ENCODE peak calls at places on chromosomes 11 and 22, in four cellular contexts. One of them, this sample, is unnamed.

GRCh38 chr11:103792981-103793468 is 243.4 kb upstream of the DDI1 start:
- DNase-seq in AG08395: no peak
- DNase-seq in A549: no peak
- DNase-seq in tibial nerve: no peak
- DNase-seq in this sample: no peak

GRCh38 chr11:125070699-125071254 is 7.7 kb downstream of the SLC37A2 start:
- DNase-seq in tibial nerve: peak; percentile 76
- DNase-seq in A549: no peak
- DNase-seq in AG08395: peak; percentile 67
- DNase-seq in this sample: peak; percentile 85

GRCh38 chr11:67379061-67380058 is 6.0 kb upstream of the CLCF1 start:
- DNase-seq in tibial nerve: no peak
- DNase-seq in AG08395: peak; percentile 77
- DNase-seq in A549: peak; percentile 86
- DNase-seq in this sample: peak; percentile 74

GRCh38 chr11:108975641-108976071 is 310.8 kb downstream of the DDX10 start:
- DNase-seq in tibial nerve: no peak
- DNase-seq in A549: no peak
- DNase-seq in AG08395: no peak
- DNase-seq in this sample: no peak

GRCh38 chr22:36963302-36963701 is 49.9 kb downstream of the CSF2RB start:
- DNase-seq in tibial nerve: no peak
- DNase-seq in A549: no peak
- DNase-seq in AG08395: no peak
- DNase-seq in this sample: no peak

GRCh38 chr22:37234736-37235711 is 9.0 kb downstream of the RAC2 start:
- DNase-seq in A549: no peak
- DNase-seq in AG08395: no peak
- DNase-seq in tibial nerve: no peak
- DNase-seq in this sample: no peak

GRCh38 chr11:67673358-67673757 is 1.1 kb downstream of the ALDH3B2 start:
- DNase-seq in tibial nerve: no peak
- DNase-seq in A549: no peak
- DNase-seq in AG08395: no peak
- DNase-seq in this sample: no peak

GRCh38 chr11:118789501-118790356 is 1.2 kb downstream of the DDX6 start:
- DNase-seq in AG08395: peak; percentile 11
- DNase-seq in tibial nerve: peak; percentile 43
- DNase-seq in A549: no peak
- DNase-seq in this sample: no peak

GRCh38 chr11:409008-409599 is 5.7 kb downstream of the SIGIRR start:
- DNase-seq in tibial nerve: no peak
- DNase-seq in A549: no peak
- DNase-seq in AG08395: no peak
- DNase-seq in this sample: no peak

GRCh38 chr11:57641426-57641825 is 8.3 kb downstream of the YPEL4 start:
- DNase-seq in tibial nerve: no peak
- DNase-seq in A549: peak; percentile 78
- DNase-seq in AG08395: peak; percentile 72
- DNase-seq in this sample: no peak

GRCh38 chr22:30801695-30802094 is 107.0 kb downstream of the OSBP2 start:
- DNase-seq in AG08395: no peak
- DNase-seq in tibial nerve: no peak
- DNase-seq in A549: no peak
- DNase-seq in this sample: no peak

GRCh38 chr11:82927264-82927880 is 25.8 kb downstream of the DDIAS start:
- DNase-seq in A549: peak; percentile 58
- DNase-seq in tibial nerve: peak; percentile 19
- DNase-seq in AG08395: peak; percentile 65
- DNase-seq in this sample: no peak

GRCh38 chr22:25068701-25069100 is 116.2 kb downstream of the KIAA1671 start:
- DNase-seq in tibial nerve: no peak
- DNase-seq in AG08395: no peak
- DNase-seq in A549: no peak
- DNase-seq in this sample: no peak

GRCh38 chr11:76823481-76824028 is 37.2 kb upstream of the ACER3 start:
- DNase-seq in tibial nerve: no peak
- DNase-seq in A549: peak; percentile 91
- DNase-seq in AG08395: peak; percentile 54
- DNase-seq in this sample: peak; percentile 69

GRCh38 chr11:72058416-72059034 is 21.8 kb downstream of the NUMA1 start:
- DNase-seq in AG08395: no peak
- DNase-seq in A549: no peak
- DNase-seq in tibial nerve: no peak
- DNase-seq in this sample: no peak

GRCh38 chr22:31750365-31751284 is 693 bp upstream of the PRR14L start:
- DNase-seq in tibial nerve: no peak
- DNase-seq in AG08395: no peak
- DNase-seq in A549: no peak
- DNase-seq in this sample: no peak

GRCh38 chr11:119318240-119319135 is 1.6 kb upstream of the MCAM start:
- DNase-seq in AG08395: peak; percentile 10
- DNase-seq in A549: no peak
- DNase-seq in tibial nerve: no peak
- DNase-seq in this sample: peak; percentile 74

GRCh38 chr11:12321217-12321937 is 56.0 kb upstream of the PARVA start:
- DNase-seq in A549: no peak
- DNase-seq in AG08395: no peak
- DNase-seq in tibial nerve: no peak
- DNase-seq in this sample: no peak

GRCh38 chr11:63277345-63277943 is 34.0 kb upstream of the SLC22A25 start:
- DNase-seq in A549: no peak
- DNase-seq in tibial nerve: no peak
- DNase-seq in AG08395: no peak
- DNase-seq in this sample: no peak

GRCh38 chr11:61342207-61342803 is 9.3 kb downstream of the TKFC start:
- DNase-seq in A549: no peak
- DNase-seq in tibial nerve: no peak
- DNase-seq in AG08395: no peak
- DNase-seq in this sample: no peak

GRCh38 chr22:27952779-27953178 is 33.7 kb upstream of the PITPNB start:
- DNase-seq in tibial nerve: no peak
- DNase-seq in AG08395: no peak
- DNase-seq in A549: no peak
- DNase-seq in this sample: no peak

GRCh38 chr11:3204141-3205015 is 14.2 kb downstream of the MRGPRG start:
- DNase-seq in tibial nerve: no peak
- DNase-seq in AG08395: no peak
- DNase-seq in A549: no peak
- DNase-seq in this sample: no peak

GRCh38 chr11:107251298-107251697 is 206.3 kb downstream of the CWF19L2 start:
- DNase-seq in A549: no peak
- DNase-seq in AG08395: no peak
- DNase-seq in tibial nerve: no peak
- DNase-seq in this sample: no peak

GRCh38 chr22:28711820-28712777 is 29.5 kb downstream of the CHEK2 start:
- DNase-seq in A549: peak; percentile 28
- DNase-seq in tibial nerve: peak; percentile 29
- DNase-seq in AG08395: peak; percentile 87
- DNase-seq in this sample: peak; percentile 31

GRCh38 chr11:64146036-64146943 is 19.6 kb downstream of the MACROD1 start:
- DNase-seq in AG08395: peak; percentile 59
- DNase-seq in A549: peak; percentile 64
- DNase-seq in tibial nerve: peak; percentile 34
- DNase-seq in this sample: peak; percentile 33

GRCh38 chr11:23931443-23931842 is 565.4 kb upstream of the LUZP2 start:
- DNase-seq in A549: no peak
- DNase-seq in AG08395: no peak
- DNase-seq in tibial nerve: no peak
- DNase-seq in this sample: no peak

GRCh38 chr11:47607380-47607779 is 13.2 kb upstream of the C1QTNF4 start:
- DNase-seq in A549: no peak
- DNase-seq in tibial nerve: peak; percentile 44
- DNase-seq in AG08395: peak; percentile 86
- DNase-seq in this sample: peak; percentile 94

GRCh38 chr22:33520904-33521780 is 399.1 kb downstream of the LARGE1 start:
- DNase-seq in tibial nerve: no peak
- DNase-seq in A549: no peak
- DNase-seq in AG08395: no peak
- DNase-seq in this sample: no peak

GRCh38 chr11:128551641-128552335 is 35.6 kb downstream of the ETS1 start:
- DNase-seq in tibial nerve: no peak
- DNase-seq in A549: no peak
- DNase-seq in AG08395: no peak
- DNase-seq in this sample: no peak

GRCh38 chr22:31627223-31627731 is 34.7 kb downstream of the PISD start:
- DNase-seq in AG08395: no peak
- DNase-seq in tibial nerve: no peak
- DNase-seq in A549: no peak
- DNase-seq in this sample: no peak

GRCh38 chr11:25039165-25039564 is 542.3 kb downstream of the LUZP2 start:
- DNase-seq in AG08395: peak; percentile 1
- DNase-seq in tibial nerve: no peak
- DNase-seq in A549: no peak
- DNase-seq in this sample: no peak

GRCh38 chr22:45912910-45913309 is 64.1 kb downstream of the WNT7B start:
- DNase-seq in tibial nerve: no peak
- DNase-seq in A549: no peak
- DNase-seq in AG08395: no peak
- DNase-seq in this sample: no peak

GRCh38 chr11:60921777-60922335 is 2.4 kb upstream of the TMEM132A start:
- DNase-seq in A549: no peak
- DNase-seq in tibial nerve: no peak
- DNase-seq in AG08395: no peak
- DNase-seq in this sample: no peak

GRCh38 chr11:122601131-122602125 is 54.1 kb upstream of the UBASH3B start:
- DNase-seq in tibial nerve: peak; percentile 25
- DNase-seq in A549: peak; percentile 17
- DNase-seq in AG08395: peak; percentile 85
- DNase-seq in this sample: peak; percentile 50

GRCh38 chr11:112834277-112834755 is 126.9 kb upstream of the NCAM1 start:
- DNase-seq in AG08395: no peak
- DNase-seq in tibial nerve: no peak
- DNase-seq in A549: no peak
- DNase-seq in this sample: peak; percentile 73

GRCh38 chr11:112270551-112271180 is 10.0 kb upstream of the PLET1 start:
- DNase-seq in tibial nerve: no peak
- DNase-seq in AG08395: no peak
- DNase-seq in A549: no peak
- DNase-seq in this sample: no peak

This sample was measured in MG63.